ENCODE peak calls at places on chromosomes 4 and X, in ten cellular contexts. T is brain microvascular endothelial cell, Q is pancreas, W is neural progenitor cell, Y is Panc1, D is BE2C, E is aorta, K is AG09309, F is coronary artery, J is sigmoid colon. G is an unnamed sample.
A peak's percentile ranks its signal among the peaks of the same experiment; 100 is the strongest.

GRCh38 chrX:75155454-75155829 is 641 bp downstream of the ABCB7 start:
- DNase-seq in T (no peak), Q (no peak), W (no peak), Y (no peak), D (no peak), E (no peak), K (no peak), F (no peak), J (no peak), G (no peak)

GRCh38 chr4:124415206-124415605 is 297.3 kb downstream of the ANKRD50 start:
- DNase-seq in T (peak; percentile 72), Q (no peak), W (no peak), Y (no peak), D (no peak), E (no peak), K (peak; percentile 25), F (no peak), J (no peak), G (no peak)

GRCh38 chrX:56499372-56499771 is 64.1 kb upstream of the UBQLN2 start:
- DNase-seq in T (no peak), Q (no peak), W (no peak), Y (no peak), D (no peak), E (no peak), K (no peak), F (no peak), J (no peak), G (no peak)

GRCh38 chr4:84994280-84994679 is 27.8 kb upstream of the WDFY3 start:
- DNase-seq in T (no peak), Q (no peak), W (peak; percentile 9), Y (no peak), D (no peak), E (no peak), K (no peak), F (no peak), J (no peak), G (no peak)

GRCh38 chrX:154444001-154444754 is at the start of gene FAM50A:
- DNase-seq in T (peak; percentile 26), Q (peak; percentile 72), W (peak; percentile 86), Y (no peak), D (peak; percentile 78), E (peak; percentile 92), K (no peak), F (peak; percentile 84), J (peak; percentile 91), G (peak; percentile 84)

GRCh38 chrX:46727445-46727844 is 31.5 kb downstream of the SLC9A7 start:
- DNase-seq in T (no peak), Q (no peak), W (no peak), Y (no peak), D (no peak), E (no peak), K (no peak), F (no peak), J (no peak), G (no peak)

GRCh38 chrX:115616943-115617563 is 56.1 kb downstream of the PLS3 start:
- DNase-seq in T (peak; percentile 76), Q (no peak), W (no peak), Y (peak; percentile 71), D (no peak), E (no peak), K (peak; percentile 59), F (no peak), J (no peak), G (no peak)

GRCh38 chrX:43897290-43897689 is 15.0 kb upstream of the MAOB start:
- DNase-seq in T (no peak), Q (no peak), W (no peak), Y (no peak), D (no peak), E (no peak), K (no peak), F (no peak), J (no peak), G (no peak)

GRCh38 chr4:159764343-159764952 is 661.6 kb downstream of the RAPGEF2 start:
- DNase-seq in T (peak; percentile 70), Q (no peak), W (peak; percentile 67), Y (no peak), D (peak; percentile 51), E (no peak), K (no peak), F (no peak), J (no peak), G (no peak)

GRCh38 chrX:154140206-154140605 is 3.8 kb upstream of the OPN1LW start:
- DNase-seq in T (no peak), Q (no peak), W (no peak), Y (no peak), D (no peak), E (peak; percentile 31), K (no peak), F (no peak), J (no peak), G (no peak)

GRCh38 chr4:47002593-47002992 is 9.2 kb upstream of the GABRA4 start:
- DNase-seq in T (peak; percentile 31), Q (no peak), W (no peak), Y (peak; percentile 12), D (no peak), E (no peak), K (no peak), F (no peak), J (no peak), G (no peak)

GRCh38 chr4:37722000-37722638 is 35.9 kb upstream of the RELL1 start:
- DNase-seq in T (no peak), Q (no peak), W (no peak), Y (no peak), D (no peak), E (no peak), K (no peak), F (no peak), J (no peak), G (no peak)

GRCh38 chr4:39037491-39037825 is 5.2 kb upstream of the TMEM156 start:
- DNase-seq in T (peak; percentile 63), Q (no peak), W (peak; percentile 50), Y (no peak), D (no peak), E (no peak), K (no peak), F (no peak), J (no peak), G (no peak)

GRCh38 chr4:169335331-169335730 is 64.6 kb upstream of the SH3RF1 start:
- DNase-seq in T (peak; percentile 74), Q (no peak), W (no peak), Y (no peak), D (no peak), E (no peak), K (no peak), F (no peak), J (no peak), G (no peak)

GRCh38 chr4:102817613-102818268 is 9.6 kb downstream of the UBE2D3 start:
- DNase-seq in T (no peak), Q (no peak), W (no peak), Y (no peak), D (no peak), E (no peak), K (no peak), F (no peak), J (no peak), G (no peak)

GRCh38 chrX:1618689-1619088 is 3.8 kb downstream of the ASMT start:
- DNase-seq in T (no peak), Q (no peak), W (peak; percentile 44), Y (no peak), D (no peak), E (no peak), K (no peak), F (no peak), J (no peak), G (no peak)

GRCh38 chr4:68077737-68078136 is 51.9 kb downstream of the TMPRSS11F start:
- DNase-seq in T (no peak), Q (no peak), W (no peak), Y (no peak), D (no peak), E (no peak), K (no peak), F (no peak), J (no peak), G (no peak)
- H3K4me3 ChIP-seq in T (no peak overlapping the region), Q (no peak overlapping the region), W (no peak overlapping the region), Y (no peak overlapping the region), D (no peak overlapping the region), E (no peak overlapping the region), K (no peak overlapping the region), F (no peak overlapping the region), J (no peak overlapping the region), G (no peak overlapping the region)

GRCh38 chr4:113684534-113685091 is 76.9 kb downstream of the CAMK2D start:
- DNase-seq in T (peak; percentile 57), Q (no peak), W (peak; percentile 19), Y (no peak), D (peak; percentile 78), E (peak; percentile 74), K (peak; percentile 27), F (peak; percentile 81), J (peak; percentile 83), G (peak; percentile 59)
- H3K4me3 ChIP-seq in T (no peak overlapping the region), Q (no peak overlapping the region), W (no peak overlapping the region), Y (no peak overlapping the region), D (no peak overlapping the region), E (no peak overlapping the region), K (no peak overlapping the region), F (peak overlapping the region; percentile 4), J (no peak overlapping the region), G (no peak overlapping the region)

DNA sequence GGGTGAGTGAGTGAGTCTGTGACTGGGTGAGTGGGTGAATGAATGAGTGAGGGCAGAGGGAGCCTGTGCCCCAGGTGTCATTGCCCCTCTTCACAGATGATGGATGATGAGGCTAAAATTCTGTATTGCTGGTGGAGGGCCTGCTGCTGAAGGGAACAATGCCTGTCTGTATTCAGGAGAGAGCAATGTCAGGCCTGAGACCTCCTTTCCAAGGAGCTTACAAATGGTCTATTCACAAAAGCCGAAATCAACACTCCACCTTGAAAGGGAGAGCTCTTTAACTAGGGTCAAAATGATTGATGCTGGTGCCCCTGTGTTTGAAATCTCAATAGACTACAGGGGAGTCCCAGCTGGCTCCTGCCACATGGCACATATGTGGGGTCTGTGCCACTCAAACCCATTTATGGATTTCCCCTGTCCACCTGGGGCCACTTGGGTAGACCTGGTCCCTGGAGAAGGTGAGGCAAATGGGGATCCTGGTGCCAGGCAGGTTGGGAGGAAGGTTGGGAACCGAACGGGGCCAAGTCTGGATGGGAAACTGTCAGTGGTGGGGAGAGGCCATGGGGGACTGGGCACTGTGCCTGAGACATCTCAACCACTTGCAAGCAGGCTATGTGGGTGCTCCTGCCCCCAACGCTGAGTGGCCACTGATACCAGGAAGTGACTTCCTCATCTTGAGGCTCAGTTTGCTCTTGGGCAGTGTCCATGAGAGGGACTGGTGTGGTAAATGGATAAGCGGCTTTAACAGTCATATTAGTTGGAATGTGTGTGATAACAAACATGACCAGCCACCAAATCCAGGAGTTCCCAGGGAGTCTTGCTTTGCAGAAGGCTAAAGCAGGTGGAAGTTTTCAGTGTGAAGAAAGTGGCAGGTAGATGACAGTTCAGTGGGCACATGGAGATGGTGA is 223.8 kb upstream of the PSAPL1 start:
- DNase-seq in T (peak; percentile 31), Q (no peak), W (no peak), Y (no peak), D (no peak), E (no peak), K (no peak), F (no peak), J (no peak), G (no peak)
- H3K4me3 ChIP-seq in T (no peak overlapping the region), Q (no peak overlapping the region), W (no peak overlapping the region), Y (no peak overlapping the region), D (no peak overlapping the region), E (no peak overlapping the region), K (no peak overlapping the region), F (no peak overlapping the region), J (no peak overlapping the region), G (no peak overlapping the region)

DNA sequence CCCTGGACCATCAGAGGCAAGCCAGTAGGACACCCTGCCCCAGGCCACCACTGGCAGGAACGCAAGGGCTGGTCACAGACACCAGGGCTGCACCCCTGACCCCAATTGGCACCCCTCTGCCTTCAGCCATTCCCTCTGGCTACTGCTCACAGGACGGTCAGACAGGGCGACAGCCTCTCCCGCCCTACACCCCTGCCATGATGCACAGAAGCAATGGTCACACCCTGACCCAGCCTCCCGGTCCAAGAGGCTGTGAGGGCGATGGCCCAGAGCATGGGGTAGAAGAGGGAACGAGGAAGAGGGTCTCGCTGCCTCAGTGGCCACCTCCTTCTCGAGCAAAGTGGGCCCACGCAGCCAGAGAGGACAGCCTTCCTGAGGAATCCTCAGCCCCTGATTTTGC is 143.5 kb downstream of the SOWAHB start:
- DNase-seq in T (no peak), Q (no peak), W (no peak), Y (no peak), D (no peak), E (no peak), K (no peak), F (no peak), J (no peak), G (no peak)
- H3K4me3 ChIP-seq in T (no peak overlapping the region), Q (no peak overlapping the region), W (no peak overlapping the region), Y (no peak overlapping the region), D (no peak overlapping the region), E (no peak overlapping the region), K (no peak overlapping the region), F (peak overlapping the region; percentile 25), J (no peak overlapping the region), G (no peak overlapping the region)